ENCODE peak calls at places on chromosomes 11 and 22, in nine cellular contexts. K is Calu3; L is neural crest cell; M is NCI-H1930; F is activated CD4-positive, alpha-beta T cell treated with anti-CD3 and anti-CD28 coated beads for 24 hours; Y is GM12878; C is AG08395; W is Kasumi-1; E is HFFc6. Z is an unnamed sample.
A peak's percentile ranks its signal among the peaks of the same experiment; 100 is the strongest.

GRCh38 chr11:18243783-18244362 is 4.6 kb downstream of the SAA2 start:
- DNase-seq in E (peak; percentile 67), Y (peak; percentile 54), M (peak; percentile 47), W (peak; percentile 89), L (peak; percentile 47), F (peak; percentile 42), C (peak; percentile 74), K (peak; percentile 76), Z (no peak)

GRCh38 chr11:65898656-65899355 is 1.4 kb downstream of the FOSL1 start:
- DNase-seq in L (no peak), K (no peak), W (no peak), Y (no peak), F (no peak), E (no peak), M (no peak), C (no peak), Z (no peak)

GRCh38 chr11:62666259-62666926 is 1.3 kb downstream of the CSKMT start:
- DNase-seq in W (no peak), E (no peak), L (no peak), C (no peak), K (no peak), F (no peak), M (no peak), Y (no peak), Z (no peak)

GRCh38 chr11:90874281-90874680 is 651.4 kb upstream of the CHORDC1 start:
- DNase-seq in C (no peak), L (no peak), E (no peak), M (no peak), W (no peak), F (no peak), Y (no peak), K (no peak), Z (no peak)

GRCh38 chr11:79244175-79244804 is 196.5 kb downstream of the TENM4 start:
- DNase-seq in Y (no peak), C (peak; percentile 90), E (peak; percentile 96), M (no peak), F (no peak), W (no peak), K (no peak), L (no peak), Z (no peak)

GRCh38 chr22:35552186-35552842 is 11.7 kb downstream of the RASD2 start:
- DNase-seq in L (peak; percentile 61), Y (no peak), W (peak; percentile 15), F (peak; percentile 70), C (peak; percentile 50), E (no peak), M (no peak), K (peak; percentile 67), Z (no peak)

GRCh38 chr22:46758098-46758497 is 4.4 kb upstream of the TBC1D22A start:
- DNase-seq in L (no peak), C (no peak), E (no peak), M (no peak), F (no peak), W (peak; percentile 19), Y (no peak), K (no peak), Z (no peak)

GRCh38 chr11:72668645-72669347 is 5.4 kb downstream of the PDE2A start:
- DNase-seq in F (peak; percentile 29), L (no peak), K (no peak), E (no peak), C (no peak), Y (peak; percentile 94), W (no peak), M (no peak), Z (no peak)

GRCh38 chr11:45983471-45983845 is 61.0 kb downstream of the LARGE2 start:
- DNase-seq in C (no peak), E (no peak), F (no peak), L (no peak), W (no peak), Y (no peak), M (no peak), K (no peak), Z (no peak)

GRCh38 chr11:116478205-116478604 is 294.6 kb downstream of the BUD13 start:
- DNase-seq in W (no peak), Y (no peak), K (no peak), M (no peak), L (no peak), F (no peak), E (no peak), C (no peak), Z (no peak)

GRCh38 chr22:32518848-32519247 is 44.2 kb downstream of the FBXO7 start:
- DNase-seq in F (no peak), E (no peak), K (no peak), L (no peak), W (peak; percentile 20), Y (no peak), C (no peak), M (no peak), Z (no peak)

GRCh38 chr22:27998511-27999410 is 79.7 kb upstream of the PITPNB start:
- DNase-seq in E (no peak), F (no peak), K (no peak), C (no peak), W (no peak), Y (no peak), L (no peak), M (no peak), Z (no peak)

GRCh38 chr11:126026579-126026978 is 36.1 kb downstream of the CDON start:
- DNase-seq in K (no peak), W (no peak), M (no peak), Y (no peak), E (no peak), L (no peak), C (no peak), F (no peak), Z (no peak)

GRCh38 chr11:118397448-118397847 is 4.0 kb upstream of the ATP5MG start:
- DNase-seq in W (no peak), E (no peak), Y (no peak), L (no peak), M (no peak), F (no peak), K (no peak), C (no peak), Z (no peak)

GRCh38 chr22:46803031-46803880 is 40.8 kb downstream of the TBC1D22A start:
- DNase-seq in W (no peak), K (peak; percentile 69), C (peak; percentile 24), L (peak; percentile 30), M (no peak), Y (no peak), E (no peak), F (peak; percentile 61), Z (peak; percentile 33)

GRCh38 chr22:27195516-27195915 is 538.1 kb downstream of the MIAT start:
- DNase-seq in L (no peak), M (no peak), C (no peak), K (no peak), W (no peak), F (no peak), Y (no peak), E (no peak), Z (no peak)

GRCh38 chr11:128716661-128717210 is 22.9 kb downstream of the FLI1 start:
- DNase-seq in W (no peak), L (no peak), M (no peak), F (no peak), Y (no peak), C (no peak), E (no peak), K (no peak), Z (no peak)

GRCh38 chr11:120280566-120281160 is 40.7 kb downstream of the POU2F3 start:
- DNase-seq in F (no peak), M (no peak), L (no peak), E (no peak), W (no peak), Y (no peak), K (no peak), C (no peak), Z (no peak)

GRCh38 chr11:66933508-66933907 is 24.7 kb downstream of the PC start:
- DNase-seq in E (no peak), Y (no peak), K (no peak), W (no peak), F (no peak), C (peak; percentile 20), L (no peak), M (no peak), Z (no peak)

GRCh38 chr11:74322667-74323066 is 11.2 kb upstream of the P4HA3 start:
- DNase-seq in L (no peak), K (no peak), E (no peak), W (no peak), C (no peak), F (no peak), M (no peak), Y (no peak), Z (no peak)

GRCh38 chr11:32852142-32852541 is 22.4 kb downstream of the PRRG4 start:
- DNase-seq in L (no peak), M (no peak), Y (no peak), C (peak; percentile 40), W (no peak), E (peak; percentile 40), K (no peak), F (no peak), Z (no peak)

GRCh38 chr11:27472398-27473016 is at the start of gene LGR4:
- DNase-seq in F (peak; percentile 44), M (peak; percentile 95), C (peak; percentile 92), K (peak; percentile 95), Y (no peak), W (peak; percentile 89), L (peak; percentile 82), E (peak; percentile 88), Z (peak; percentile 48)

GRCh38 chr11:72752088-72752914 is at the start of gene ARAP1:
- DNase-seq in Y (no peak), L (peak; percentile 46), W (peak; percentile 71), C (peak; percentile 93), F (peak; percentile 54), E (peak; percentile 51), M (peak; percentile 26), K (peak; percentile 73), Z (peak; percentile 94)

GRCh38 chr11:124865181-124865901 is at the start of gene ROBO3:
- DNase-seq in W (no peak), M (no peak), E (no peak), C (no peak), L (no peak), Y (no peak), K (no peak), F (no peak), Z (peak; percentile 63)

GRCh38 chr11:60753309-60753708 is 3.4 kb upstream of the MS4A15 start:
- DNase-seq in L (no peak), M (no peak), W (no peak), K (no peak), Y (no peak), F (no peak), C (no peak), E (no peak), Z (no peak)

GRCh38 chr22:19622061-19622441 is 92.3 kb upstream of the SEPTIN5 start:
- DNase-seq in W (no peak), C (no peak), F (no peak), L (no peak), Y (peak; percentile 40), K (no peak), E (no peak), M (no peak), Z (no peak)

GRCh38 chr11:2549080-2549479 is 104.3 kb downstream of the KCNQ1 start:
- DNase-seq in M (no peak), C (no peak), Y (no peak), F (no peak), W (no peak), K (no peak), L (no peak), E (no peak), Z (no peak)

GRCh38 chr11:57071829-57072228 is 83.1 kb downstream of the OR5AK2 start:
- DNase-seq in F (no peak), C (peak; percentile 58), W (no peak), M (no peak), E (peak; percentile 57), Y (no peak), L (no peak), K (no peak), Z (no peak)

GRCh38 chr11:32884770-32885384 is 7.7 kb upstream of the QSER1 start:
- DNase-seq in M (no peak), Y (no peak), C (peak; percentile 8), K (peak; percentile 4), F (no peak), W (peak; percentile 68), L (no peak), E (peak; percentile 5), Z (no peak)

GRCh38 chr11:96213500-96213899 is 129.5 kb downstream of the MAML2 start:
- DNase-seq in M (no peak), F (no peak), K (no peak), E (peak; percentile 90), Y (no peak), W (no peak), C (peak; percentile 49), L (no peak), Z (no peak)

Z was measured in D721Med.